ENCODE peak calls at places on chromosome 2, in six cellular contexts. L, N, G, R, K and X are unnamed samples.

GRCh38 chr2:48496867-48497266 is 33.1 kb upstream of the STON1 start:
- DNase-seq in K (no peak), L (no peak), N (no peak), G (no peak), R (peak; percentile 94), X (no peak)

GRCh38 chr2:220575963-220576362 is 948.5 kb downstream of the SLC4A3 start:
- DNase-seq in L (no peak), N (no peak), G (no peak), K (no peak), R (no peak), X (no peak)

GRCh38 chr2:20185176-20186022 is 39.5 kb downstream of the SDC1 start:
- DNase-seq in G (no peak), L (peak; percentile 30), N (no peak), K (no peak), R (peak; percentile 81), X (no peak)

GRCh38 chr2:80252294-80252986 is 52.1 kb downstream of the LRRTM1 start:
- DNase-seq in N (no peak), G (no peak), L (no peak), K (no peak), R (no peak), X (no peak)

GRCh38 chr2:65349863-65350262 is 82.5 kb downstream of the SPRED2 start:
- DNase-seq in L (no peak), R (peak; percentile 77), N (no peak), K (no peak), G (peak; percentile 89), X (no peak)

GRCh38 chr2:17752281-17752680 is 1.3 kb downstream of the SMC6 start:
- DNase-seq in R (no peak), L (no peak), K (no peak), N (no peak), G (no peak), X (no peak)

GRCh38 chr2:10210336-10210735 is 87.8 kb downstream of the RRM2 start:
- DNase-seq in N (no peak), L (no peak), G (no peak), R (no peak), K (no peak), X (no peak)

GRCh38 chr2:62194558-62195420 is 1.1 kb upstream of the B3GNT2 start:
- DNase-seq in L (peak; percentile 57), R (no peak), G (no peak), N (peak; percentile 24), K (no peak), X (no peak)

GRCh38 chr2:220394433-220394832 is 767.0 kb downstream of the SLC4A3 start:
- DNase-seq in R (peak; percentile 43), N (no peak), L (no peak), K (no peak), G (no peak), X (no peak)

GRCh38 chr2:181252248-181253148 is 204.7 kb upstream of the ITGA4 start:
- DNase-seq in R (no peak), N (no peak), K (no peak), L (no peak), G (no peak), X (no peak)

GRCh38 chr2:3355951-3356569 is 21.6 kb downstream of the EIPR1 start:
- DNase-seq in N (peak; percentile 41), R (no peak), K (no peak), G (no peak), L (no peak), X (no peak)

GRCh38 chr2:234633581-234634230 is 136.8 kb upstream of the ARL4C start:
- DNase-seq in R (no peak), N (no peak), L (no peak), G (no peak), K (no peak), X (no peak)

GRCh38 chr2:62587616-62588015 is 81.6 kb upstream of the TMEM17 start:
- DNase-seq in N (no peak), L (no peak), G (no peak), K (no peak), R (no peak), X (no peak)

GRCh38 chr2:27042985-27043634 is 8.4 kb upstream of the AGBL5 start:
- DNase-seq in R (no peak), G (no peak), N (no peak), L (no peak), K (no peak), X (no peak)

GRCh38 chr2:230913406-230913805 is 11.6 kb downstream of the GPR55 start:
- DNase-seq in R (no peak), G (peak; percentile 59), L (no peak), N (no peak), K (peak; percentile 15), X (no peak)

GRCh38 chr2:199911877-199912161 is 726 bp downstream of the C2orf69 start:
- DNase-seq in N (no peak), K (no peak), G (no peak), L (peak; percentile 60), R (no peak), X (no peak)

DNA sequence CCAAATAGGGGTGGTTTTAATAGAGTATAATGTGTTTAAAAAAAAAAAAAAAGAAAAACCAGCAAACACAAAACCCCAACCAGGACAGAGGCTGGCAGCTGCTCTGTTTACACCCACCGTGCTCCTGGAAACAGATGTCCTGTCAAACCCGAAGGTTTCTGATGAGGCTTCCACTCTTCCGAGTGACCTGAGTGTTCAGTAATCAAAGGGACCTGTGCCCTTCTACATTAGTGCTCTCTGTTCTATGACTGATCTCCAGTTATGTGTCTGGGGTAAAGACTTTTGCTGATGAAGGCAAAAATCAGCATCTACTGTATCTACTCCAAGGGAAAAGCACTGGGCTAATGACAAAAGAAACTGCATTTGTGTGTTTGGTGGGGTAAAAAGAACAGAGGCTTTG is 3.5 kb upstream of the KLHL29 start:
- DNase-seq in L (no peak), R (no peak), K (no peak), G (no peak), N (no peak), X (no peak)
- H3K4me3 ChIP-seq in L (no peak overlapping the region), R (no peak overlapping the region), K (peak overlapping the region; percentile 40), G (no peak overlapping the region), N (no peak overlapping the region), X (no peak overlapping the region)

GRCh38 chr2:59301466-59302402 is 1060.6 kb upstream of the FANCL start:
- DNase-seq in N (peak; percentile 57), G (peak; percentile 12), L (no peak), K (peak; percentile 15), R (peak; percentile 57), X (peak; percentile 60)
- TF ChIP-seq CTCF in N (peak; percentile 34), G (peak; percentile 52), L (peak; percentile 66), K (peak; percentile 40), R (peak; percentile 42), X (peak; percentile 30)

GRCh38 chr2:7878786-7879515 is 802.9 kb upstream of the ID2 start:
- DNase-seq in N (no peak), K (no peak), R (no peak), G (no peak), L (no peak), X (no peak)
- H3K4me3 ChIP-seq in N (no peak overlapping the region), K (no peak overlapping the region), R (no peak overlapping the region), G (no peak overlapping the region), L (no peak overlapping the region), X (no peak overlapping the region)

GRCh38 chr2:58866527-58866926 is 625.4 kb upstream of the FANCL start:
- DNase-seq in R (no peak), G (no peak), L (no peak), N (no peak), K (no peak), X (no peak)
- TF ChIP-seq CTCF in R (no peak), G (no peak), L (no peak), N (no peak), K (no peak), X (no peak)